ENCODE peak calls at places on chromosomes 12 and 14, in ten cellular contexts. J is fibroblast of mammary gland, L is left ventricle myocardium inferior, R is uterus, G is sigmoid colon, I is adrenal gland, M is dorsolateral prefrontal cortex, B is epithelial cell of proximal tubule, K is cardiac fibroblast, D is AG10803. S is an unnamed sample.

GRCh38 chr12:93634416-93634815 is 42.8 kb upstream of the CRADD start:
- DNase-seq in J (peak; percentile 93), L (no peak), R (no peak), G (no peak), I (no peak), M (no peak), B (no peak), K (peak; percentile 82), D (peak; percentile 24), S (no peak)

GRCh38 chr12:54197037-54197909 is 8.5 kb upstream of the SMUG1 start:
- DNase-seq in J (peak; percentile 69), L (no peak), R (no peak), G (no peak), I (no peak), M (no peak), B (no peak), K (peak; percentile 60), D (peak; percentile 56), S (no peak)

GRCh38 chr12:7937867-7938506 is 2.0 kb upstream of the SLC2A3 start:
- DNase-seq in J (peak; percentile 52), L (no peak), R (no peak), G (no peak), I (no peak), M (no peak), B (no peak), K (peak; percentile 50), D (no peak), S (no peak)

GRCh38 chr12:71477046-71477445 is 37.4 kb downstream of the LGR5 start:
- DNase-seq in J (peak; percentile 4), L (no peak), R (no peak), G (no peak), I (no peak), M (no peak), B (no peak), K (no peak), D (peak; percentile 33), S (no peak)

GRCh38 chr14:61537567-61538463 is 157.5 kb upstream of the HIF1A start:
- DNase-seq in J (peak; percentile 86), L (no peak), R (no peak), G (no peak), I (peak; percentile 45), M (no peak), B (peak; percentile 98), K (peak; percentile 96), D (peak; percentile 90), S (peak; percentile 73)

GRCh38 chr12:14741153-14741552 is 44.8 kb upstream of the GUCY2C start:
- DNase-seq in J (no peak), L (no peak), R (no peak), G (no peak), I (no peak), M (no peak), B (peak; percentile 18), K (no peak), D (no peak), S (no peak)

GRCh38 chr12:16454481-16454880 is 107.0 kb downstream of the MGST1 start:
- DNase-seq in J (no peak), L (no peak), R (no peak), G (no peak), I (no peak), M (no peak), B (no peak), K (peak; percentile 63), D (peak; percentile 8), S (no peak)

GRCh38 chr14:105881021-105881930 is 354.9 kb downstream of the TMEM121 start:
- DNase-seq in J (no peak), L (peak; percentile 7), R (peak; percentile 6), G (peak; percentile 45), I (peak; percentile 4), M (peak; percentile 22), B (no peak), K (no peak), D (no peak), S (no peak)

DNA sequence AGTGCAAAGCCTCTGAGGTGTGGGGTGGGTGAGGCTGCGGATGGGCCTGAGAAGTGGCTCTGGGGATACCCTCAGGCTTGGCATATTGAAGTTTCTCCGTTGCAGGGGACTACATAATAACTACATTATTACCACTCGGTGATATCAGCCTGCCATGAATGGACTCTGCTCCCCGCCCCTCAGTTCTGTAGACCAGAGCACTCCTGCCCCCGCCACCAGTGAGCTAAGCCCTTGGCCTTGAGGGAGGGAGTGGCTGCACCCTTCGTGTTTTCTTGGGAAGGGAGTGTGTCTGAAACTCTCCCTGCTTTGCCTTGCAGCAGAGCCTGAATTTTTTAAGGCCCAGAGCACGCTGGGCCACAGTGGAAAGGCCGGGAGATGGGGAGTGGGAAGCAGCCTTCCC is 1.7 kb downstream of the ORAI1 start:
- DNase-seq in J (no peak), L (no peak), R (no peak), G (no peak), I (no peak), M (no peak), B (no peak), K (no peak), D (no peak), S (no peak)
- H3K4me3 ChIP-seq in J (peak overlapping the region; percentile 77), L (peak overlapping the region; percentile 72), R (no peak overlapping the region), G (no peak overlapping the region), I (no peak overlapping the region), M (peak overlapping the region; percentile 71), B (peak overlapping the region; percentile 65), K (peak overlapping the region; percentile 68), D (peak overlapping the region; percentile 76), S (peak overlapping the region; percentile 61)

GRCh38 chr12:96400631-96401060 is 407 bp upstream of the CDK17 start:
- DNase-seq in J (peak; percentile 44), L (no peak), R (no peak), G (no peak), I (no peak), M (no peak), B (no peak), K (peak; percentile 56), D (no peak), S (no peak)

GRCh38 chr12:96397756-96398421 is 2.4 kb downstream of the CDK17 start:
- DNase-seq in J (no peak), L (no peak), R (no peak), G (no peak), I (no peak), M (no peak), B (no peak), K (peak; percentile 51), D (peak; percentile 71), S (no peak)

GRCh38 chr12:96399919-96400630 is at the start of gene CDK17:
- DNase-seq in J (peak; percentile 80), L (peak; percentile 84), R (peak; percentile 87), G (peak; percentile 94), I (peak; percentile 82), M (peak; percentile 81), B (no peak), K (peak; percentile 87), D (peak; percentile 85), S (peak; percentile 69)

GRCh38 chr12:96398422-96399080 is 1.7 kb downstream of the CDK17 start:
- DNase-seq in J (peak; percentile 49), L (no peak), R (no peak), G (no peak), I (no peak), M (no peak), B (no peak), K (peak; percentile 37), D (no peak), S (no peak)

DNA sequence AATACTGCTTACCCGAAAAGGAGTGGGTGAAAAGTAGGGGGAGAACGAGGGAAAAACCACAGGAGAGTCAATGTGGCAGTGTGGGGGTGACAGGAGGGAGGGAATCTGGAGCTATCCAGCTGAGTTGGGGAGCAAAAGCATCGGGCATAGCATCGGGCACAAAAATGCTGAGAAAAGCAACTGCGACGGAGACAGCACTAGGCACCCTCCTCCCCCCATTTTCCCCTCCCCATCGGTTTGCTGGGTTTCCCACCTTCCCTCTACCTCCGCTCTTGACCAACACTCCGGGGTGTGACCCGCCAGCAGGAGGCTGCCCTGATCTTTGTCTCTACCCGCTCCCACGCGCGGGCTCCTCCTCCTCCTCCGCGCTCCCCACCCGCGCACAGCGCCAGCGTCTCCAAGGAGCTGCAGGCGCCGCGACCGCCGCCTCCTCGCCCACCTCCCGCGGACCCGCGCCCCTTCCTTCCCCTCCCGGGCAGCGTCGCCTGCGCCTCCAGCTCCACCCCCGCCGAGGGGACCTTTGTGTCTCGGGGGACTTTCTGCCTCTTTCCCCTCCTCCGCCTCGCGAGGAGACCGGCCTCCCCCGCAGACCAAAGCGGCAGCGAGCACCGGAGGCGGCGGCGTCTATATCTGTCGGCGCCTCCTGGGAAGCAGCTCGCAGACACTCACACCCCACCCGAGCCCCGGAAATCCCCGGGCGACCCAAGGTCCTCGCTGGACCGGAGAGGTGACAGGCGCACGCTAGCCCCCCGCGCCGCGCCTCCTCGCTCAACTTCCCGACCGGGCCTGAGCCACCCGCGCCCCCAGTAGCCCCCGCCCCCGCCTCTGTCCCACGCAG is 939 bp downstream of the CDK17 start:
- DNase-seq in J (peak; percentile 75), L (peak; percentile 81), R (peak; percentile 80), G (peak; percentile 89), I (peak; percentile 68), M (peak; percentile 77), B (no peak), K (peak; percentile 79), D (peak; percentile 74), S (no peak)
- TF ChIP-seq CTCF in J (peak; percentile 15), L (peak; percentile 48), R (peak; percentile 46), G (peak; percentile 40), I (peak; percentile 18), M (peak; percentile 36), B (peak; percentile 26), K (peak; percentile 18), D (peak; percentile 38), S (no peak)

DNA sequence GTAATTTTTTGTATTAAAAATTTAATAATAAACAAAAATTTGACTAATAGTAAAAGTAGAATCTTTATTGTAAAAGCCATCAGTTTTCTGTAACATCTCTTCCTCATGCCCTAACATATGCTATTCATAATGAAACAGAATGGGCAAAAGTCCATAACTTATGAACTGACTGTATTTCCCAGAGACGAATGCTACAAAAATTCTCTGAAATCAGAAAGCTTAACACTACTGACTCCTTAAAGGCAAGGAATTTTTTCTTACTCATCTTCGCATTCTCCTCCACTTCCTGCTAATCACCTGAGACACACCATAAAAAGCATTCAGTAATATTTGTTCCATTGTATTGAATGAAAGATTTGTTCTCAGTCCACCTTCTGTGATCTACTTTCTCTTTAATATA is 17.6 kb downstream of the MON2 start:
- DNase-seq in J (peak; percentile 38), L (no peak), R (no peak), G (no peak), I (no peak), M (no peak), B (no peak), K (peak; percentile 28), D (peak; percentile 63), S (no peak)
- H3K4me3 ChIP-seq in J (no peak overlapping the region), L (no peak overlapping the region), R (no peak overlapping the region), G (no peak overlapping the region), I (no peak overlapping the region), M (no peak overlapping the region), B (no peak overlapping the region), K (no peak overlapping the region), D (no peak overlapping the region), S (no peak overlapping the region)

DNA sequence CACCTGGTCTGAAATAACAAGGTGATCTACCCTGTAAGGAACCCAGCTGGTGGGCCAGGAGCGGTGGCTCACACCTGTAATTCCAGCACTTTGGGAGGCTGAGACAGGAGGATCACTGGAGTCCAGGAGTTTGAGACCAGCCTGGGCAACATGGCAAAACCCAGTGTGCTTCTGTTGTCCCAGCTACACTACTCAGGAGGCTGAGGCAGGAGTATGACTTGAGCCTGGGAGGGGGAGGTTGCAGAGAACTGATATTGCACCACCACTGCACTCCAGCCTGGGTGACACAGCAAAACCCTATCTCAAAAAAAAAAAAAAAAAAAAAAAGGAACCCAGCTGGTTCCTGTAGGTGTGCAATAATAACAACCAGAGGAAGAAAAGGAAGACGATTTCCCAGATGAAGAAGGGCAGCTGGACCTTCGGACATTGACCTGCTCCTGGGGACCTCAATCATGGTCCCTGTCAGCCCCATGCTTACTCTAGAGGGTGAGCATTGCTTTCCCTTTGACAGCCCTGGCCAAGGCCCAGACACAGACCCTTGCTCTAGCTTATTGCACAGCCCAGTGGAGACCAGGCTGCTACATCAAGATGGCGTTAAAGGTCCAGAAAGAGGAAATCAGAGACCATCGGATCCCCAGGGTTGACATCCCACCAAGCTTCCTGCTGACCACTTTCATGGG is 5.4 kb downstream of the FOS start:
- DNase-seq in J (no peak), L (no peak), R (no peak), G (peak; percentile 84), I (peak; percentile 51), M (no peak), B (no peak), K (peak; percentile 52), D (peak; percentile 51), S (no peak)
- TF ChIP-seq CTCF in J (no peak), L (no peak), R (no peak), G (no peak), I (no peak), M (no peak), B (no peak), K (no peak), D (no peak), S (no peak)